ENCODE peak calls at places on chromosome 10, in seven cellular contexts. S, E, Q, J, K, W and H are unnamed samples.

GRCh38 chr10:118054383-118054782 is 7.6 kb upstream of the RAB11FIP2 start:
- DNase-seq in S (no peak), E (no peak), Q (no peak), J (no peak), K (no peak), W (no peak), H (no peak)

GRCh38 chr10:6171891-6172354 is 30.8 kb upstream of the PFKFB3 start:
- DNase-seq in S (no peak), E (no peak), Q (no peak), J (peak; percentile 80), K (peak; percentile 91), W (no peak), H (peak; percentile 51)

GRCh38 chr10:126640391-126640790 is 30.1 kb downstream of the C10orf90 start:
- DNase-seq in S (no peak), E (no peak), Q (peak; percentile 11), J (no peak), K (peak; percentile 40), W (no peak), H (no peak)

GRCh38 chr10:88810196-88810961 is 7.8 kb downstream of the LIPM start:
- DNase-seq in S (peak; percentile 62), E (peak; percentile 21), Q (peak; percentile 73), J (no peak), K (peak; percentile 82), W (no peak), H (no peak)

GRCh38 chr10:18860591-18861205 is 187.9 kb upstream of the MALRD1 start:
- DNase-seq in S (peak; percentile 40), E (no peak), Q (no peak), J (no peak), K (no peak), W (no peak), H (no peak)

GRCh38 chr10:129193148-129193547 is 273.9 kb upstream of the MGMT start:
- DNase-seq in S (no peak), E (no peak), Q (no peak), J (no peak), K (peak; percentile 23), W (no peak), H (no peak)

GRCh38 chr10:112585052-112585451 is 138.0 kb downstream of the VTI1A start:
- DNase-seq in S (no peak), E (no peak), Q (no peak), J (no peak), K (peak; percentile 10), W (no peak), H (no peak)

GRCh38 chr10:102919237-102919959 is 1.3 kb downstream of the CNNM2 start:
- DNase-seq in S (peak; percentile 66), E (peak; percentile 51), Q (peak; percentile 42), J (peak; percentile 84), K (peak; percentile 11), W (peak; percentile 82), H (peak; percentile 29)

GRCh38 chr10:104076743-104077160 is 8.9 kb downstream of the COL17A1 start:
- DNase-seq in S (peak; percentile 92), E (no peak), Q (peak; percentile 22), J (no peak), K (peak; percentile 85), W (no peak), H (peak; percentile 65)

GRCh38 chr10:49071221-49071761 is 44.0 kb downstream of the VSTM4 start:
- DNase-seq in S (no peak), E (no peak), Q (no peak), J (peak; percentile 61), K (no peak), W (no peak), H (no peak)

GRCh38 chr10:126904807-126905686 is at the start of gene DOCK1:
- DNase-seq in S (peak; percentile 86), E (peak; percentile 70), Q (peak; percentile 86), J (peak; percentile 74), K (peak; percentile 78), W (peak; percentile 93), H (peak; percentile 80)

GRCh38 chr10:33237736-33238624 is 96.5 kb downstream of the NRP1 start:
- DNase-seq in S (no peak), E (no peak), Q (peak; percentile 68), J (no peak), K (peak; percentile 90), W (no peak), H (no peak)

GRCh38 chr10:55311823-55312431 is 510.9 kb upstream of the PCDH15 start:
- DNase-seq in S (no peak), E (no peak), Q (no peak), J (no peak), K (no peak), W (no peak), H (no peak)

GRCh38 chr10:29947701-29948060 is 111.7 kb downstream of the JCAD start:
- DNase-seq in S (peak; percentile 24), E (peak; percentile 58), Q (no peak), J (no peak), K (no peak), W (no peak), H (no peak)

GRCh38 chr10:71484352-71484751 is 87.6 kb downstream of the CDH23 start:
- DNase-seq in S (peak; percentile 21), E (no peak), Q (no peak), J (peak; percentile 64), K (no peak), W (no peak), H (no peak)

GRCh38 chr10:11210211-11210922 is 192.7 kb downstream of the CELF2 start:
- DNase-seq in S (no peak), E (no peak), Q (no peak), J (no peak), K (no peak), W (no peak), H (no peak)

GRCh38 chr10:43409385-43410109 is 561 bp upstream of the HNRNPF start:
- DNase-seq in S (no peak), E (no peak), Q (no peak), J (peak; percentile 91), K (peak; percentile 32), W (peak; percentile 88), H (peak; percentile 65)

GRCh38 chr10:63210611-63211196 is 77.6 kb downstream of the NRBF2 start:
- DNase-seq in S (no peak), E (no peak), Q (no peak), J (no peak), K (no peak), W (no peak), H (no peak)

GRCh38 chr10:29039659-29040309 is 249.1 kb upstream of the LYZL1 start:
- DNase-seq in S (no peak), E (no peak), Q (peak; percentile 32), J (no peak), K (peak; percentile 96), W (no peak), H (no peak)

GRCh38 chr10:70494966-70495365 is 16.4 kb downstream of the PALD1 start:
- DNase-seq in S (no peak), E (no peak), Q (no peak), J (peak; percentile 87), K (no peak), W (peak; percentile 57), H (no peak)

GRCh38 chr10:104334965-104335650 is 3.2 kb downstream of the ITPRIP start:
- DNase-seq in S (no peak), E (peak; percentile 5), Q (no peak), J (peak; percentile 75), K (no peak), W (no peak), H (peak; percentile 45)

GRCh38 chr10:71236286-71236685 is 23.9 kb downstream of the UNC5B start:
- DNase-seq in S (no peak), E (no peak), Q (peak; percentile 77), J (no peak), K (no peak), W (no peak), H (no peak)

GRCh38 chr10:45418859-45419672 is 45.0 kb downstream of the ALOX5 start:
- DNase-seq in S (peak; percentile 82), E (no peak), Q (peak; percentile 76), J (peak; percentile 93), K (peak; percentile 63), W (peak; percentile 91), H (peak; percentile 66)

GRCh38 chr10:86099542-86100334 is 266.9 kb downstream of the GRID1 start:
- DNase-seq in S (no peak), E (no peak), Q (no peak), J (peak; percentile 38), K (no peak), W (no peak), H (no peak)

GRCh38 chr10:132331259-132331955 is 586 bp upstream of the LRRC27 start:
- DNase-seq in S (no peak), E (no peak), Q (no peak), J (no peak), K (no peak), W (no peak), H (no peak)
- H3K4me1 ChIP-seq in S (peaks cover 25% of the 10 kb centered on the region), E (peaks cover 21% of the 10 kb centered on the region), Q (peaks cover 30% of the 10 kb centered on the region), J (peaks cover 38% of the 10 kb centered on the region), K (peaks cover 14% of the 10 kb centered on the region), W (peaks cover 51% of the 10 kb centered on the region), H (peaks cover 9% of the 10 kb centered on the region)

GRCh38 chr10:607545-608196 is 81.8 kb downstream of the DIP2C start:
- DNase-seq in S (no peak), E (no peak), Q (no peak), J (peak; percentile 8), K (no peak), W (no peak), H (no peak)
- H3K27ac ChIP-seq in S (no peak overlapping the region), E (no peak overlapping the region), Q (no peak overlapping the region), J (no peak overlapping the region), K (no peak overlapping the region), W (no peak overlapping the region), H (no peak overlapping the region)

DNA sequence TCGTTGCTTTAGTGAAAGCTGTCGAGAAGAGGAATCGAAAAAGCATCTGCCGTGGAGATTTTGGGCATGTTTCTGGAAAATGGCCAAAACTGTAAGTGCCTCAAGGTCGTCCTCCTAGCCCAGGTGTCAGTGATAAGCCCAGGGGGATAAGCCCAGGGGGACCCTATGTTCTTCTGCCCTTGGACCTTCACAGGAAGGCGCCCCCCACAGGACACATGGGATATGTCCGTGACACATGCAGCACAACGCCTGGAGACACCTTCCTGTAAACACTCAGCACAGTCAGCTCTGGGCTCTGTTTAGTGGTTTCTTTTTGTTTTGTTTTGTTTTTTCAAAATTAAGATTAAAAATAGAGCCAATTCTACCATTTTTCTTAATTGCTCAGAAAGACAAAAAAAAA is 272.7 kb downstream of the KLF6 start:
- DNase-seq in S (no peak), E (no peak), Q (no peak), J (no peak), K (no peak), W (no peak), H (no peak)
- TF ChIP-seq CTCF in S (no peak), E (no peak), Q (no peak), J (no peak), K (peak; percentile 12), W (no peak), H (no peak)

GRCh38 chr10:110074298-110074697 is 66.5 kb downstream of the ADD3 start:
- DNase-seq in S (no peak), E (no peak), Q (no peak), J (peak; percentile 77), K (peak; percentile 74), W (no peak), H (no peak)
- H3K4me1 ChIP-seq in S (peaks cover 35% of the 10 kb centered on the region), E (peaks cover 47% of the 10 kb centered on the region), Q (peaks cover 55% of the 10 kb centered on the region), J (peaks cover 57% of the 10 kb centered on the region), K (peaks cover 81% of the 10 kb centered on the region), W (peaks cover 77% of the 10 kb centered on the region), H (peaks cover 13% of the 10 kb centered on the region)

DNA sequence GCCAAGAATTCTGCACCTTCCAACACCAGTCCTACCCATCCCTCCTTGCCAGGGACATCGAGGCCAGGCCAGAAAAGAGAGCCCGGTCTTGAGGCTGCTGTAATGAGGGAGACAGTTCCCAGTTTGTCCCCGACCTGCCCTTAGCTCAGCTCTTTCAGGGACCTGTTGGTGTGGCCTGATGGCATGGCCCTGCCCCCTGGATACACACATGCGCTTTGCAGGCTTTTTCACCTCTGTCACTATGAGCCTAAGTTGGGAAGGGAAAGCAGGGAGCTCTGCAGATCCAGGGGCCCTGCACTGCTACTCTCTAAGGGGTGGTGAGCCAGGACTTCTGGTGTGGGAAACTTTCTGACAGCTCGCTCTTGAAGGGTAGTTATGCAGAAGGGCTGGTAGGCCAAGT is 2.1 kb downstream of the SCD start:
- DNase-seq in S (peak; percentile 38), E (no peak), Q (no peak), J (no peak), K (no peak), W (no peak), H (no peak)
- H3K27ac ChIP-seq in S (peak overlapping the region; percentile 36), E (no peak overlapping the region), Q (no peak overlapping the region), J (no peak overlapping the region), K (peak overlapping the region; percentile 30), W (no peak overlapping the region), H (no peak overlapping the region)